ENCODE peak calls at places on chromosomes 12 and 14, in eight cellular contexts. Q, S, H, F, O, T, C and B are unnamed samples.

GRCh38 chr12:63980211-63980610 is 135.7 kb downstream of the SRGAP1 start:
- DNase-seq in Q (no peak), S (no peak), H (no peak), F (no peak), O (no peak), T (no peak), C (no peak), B (no peak)

GRCh38 chr12:28248555-28249127 is 58.4 kb downstream of the CCDC91 start:
- DNase-seq in Q (no peak), S (no peak), H (no peak), F (no peak), O (no peak), T (no peak), C (no peak), B (no peak)

GRCh38 chr14:50806241-50806933 is 24.6 kb downstream of the NIN start:
- DNase-seq in Q (no peak), S (no peak), H (no peak), F (no peak), O (no peak), T (no peak), C (no peak), B (no peak)

GRCh38 chr12:30996255-30996654 is 69.7 kb downstream of the TSPAN11 start:
- DNase-seq in Q (no peak), S (no peak), H (peak; percentile 76), F (peak; percentile 94), O (no peak), T (no peak), C (no peak), B (no peak)

GRCh38 chr14:51468523-51468922 is 183.2 kb upstream of the FRMD6 start:
- DNase-seq in Q (no peak), S (no peak), H (no peak), F (peak; percentile 50), O (no peak), T (no peak), C (no peak), B (no peak)

GRCh38 chr12:97567619-97568110 is 105.1 kb downstream of the RMST start:
- DNase-seq in Q (no peak), S (no peak), H (no peak), F (no peak), O (no peak), T (no peak), C (no peak), B (no peak)

GRCh38 chr14:38989917-38990546 is 113.0 kb downstream of the SEC23A start:
- DNase-seq in Q (no peak), S (no peak), H (no peak), F (peak; percentile 15), O (no peak), T (no peak), C (no peak), B (no peak)

GRCh38 chr12:53997324-53998173 is 2.4 kb upstream of the HOXC9 start:
- DNase-seq in Q (no peak), S (no peak), H (no peak), F (no peak), O (no peak), T (no peak), C (no peak), B (no peak)

GRCh38 chr12:22625671-22626251 is 790 bp downstream of the ETNK1 start:
- DNase-seq in Q (peak; percentile 56), S (no peak), H (peak; percentile 29), F (peak; percentile 67), O (peak; percentile 25), T (peak; percentile 40), C (no peak), B (peak; percentile 8)

GRCh38 chr14:68397371-68397779 is 395.5 kb downstream of the ZFP36L1 start:
- DNase-seq in Q (no peak), S (no peak), H (no peak), F (no peak), O (no peak), T (no peak), C (no peak), B (no peak)

GRCh38 chr14:33954016-33954598 is 3.2 kb upstream of the EGLN3 start:
- DNase-seq in Q (no peak), S (no peak), H (no peak), F (no peak), O (no peak), T (no peak), C (no peak), B (peak; percentile 55)

GRCh38 chr12:132222096-132222807 is 78.0 kb downstream of the NOC4L start:
- DNase-seq in Q (peak; percentile 48), S (no peak), H (peak; percentile 2), F (no peak), O (peak; percentile 63), T (no peak), C (no peak), B (no peak)

GRCh38 chr14:77498984-77499527 is 440 bp upstream of the ISM2 start:
- DNase-seq in Q (no peak), S (no peak), H (no peak), F (no peak), O (no peak), T (no peak), C (no peak), B (no peak)

GRCh38 chr12:65868133-65868705 is 43.9 kb downstream of the HMGA2 start:
- DNase-seq in Q (no peak), S (no peak), H (peak; percentile 97), F (peak; percentile 59), O (no peak), T (no peak), C (no peak), B (no peak)

GRCh38 chr12:57194253-57194652 is 22.3 kb upstream of the NXPH4 start:
- DNase-seq in Q (no peak), S (no peak), H (no peak), F (no peak), O (no peak), T (no peak), C (no peak), B (no peak)

GRCh38 chr14:67674139-67674479 is 323 bp downstream of the VTI1B start:
- DNase-seq in Q (peak; percentile 71), S (no peak), H (peak; percentile 45), F (peak; percentile 70), O (no peak), T (peak; percentile 71), C (peak; percentile 18), B (peak; percentile 65)

GRCh38 chr12:83793616-83794015 is 1106.9 kb downstream of the TMTC2 start:
- DNase-seq in Q (no peak), S (no peak), H (no peak), F (no peak), O (no peak), T (no peak), C (no peak), B (no peak)

GRCh38 chr12:110923192-110923591 is 2.8 kb upstream of the MYL2 start:
- DNase-seq in Q (no peak), S (no peak), H (no peak), F (no peak), O (no peak), T (no peak), C (no peak), B (no peak)

GRCh38 chr12:122326597-122326996 is 60.3 kb upstream of the VPS33A start:
- DNase-seq in Q (no peak), S (no peak), H (no peak), F (no peak), O (peak; percentile 29), T (no peak), C (no peak), B (no peak)

GRCh38 chr14:60632257-60632656 is 17.0 kb downstream of the SIX1 start:
- DNase-seq in Q (no peak), S (no peak), H (no peak), F (no peak), O (no peak), T (no peak), C (no peak), B (no peak)

GRCh38 chr12:21354641-21355040 is 18.1 kb upstream of the IAPP start:
- DNase-seq in Q (peak; percentile 14), S (no peak), H (no peak), F (no peak), O (no peak), T (no peak), C (no peak), B (no peak)

GRCh38 chr12:52130695-52131094 is 51.2 kb downstream of the SMIM41 start:
- DNase-seq in Q (peak; percentile 6), S (no peak), H (no peak), F (no peak), O (no peak), T (no peak), C (no peak), B (peak; percentile 64)

GRCh38 chr12:123049398-123050250 is 69.1 kb downstream of the ARL6IP4 start:
- DNase-seq in Q (no peak), S (no peak), H (no peak), F (no peak), O (no peak), T (no peak), C (no peak), B (no peak)

GRCh38 chr12:132766380-132767085 is 4.9 kb upstream of the ANKLE2 start:
- DNase-seq in Q (no peak), S (no peak), H (peak; percentile 27), F (peak; percentile 74), O (no peak), T (no peak), C (no peak), B (no peak)

GRCh38 chr12:121264135-121264534 is 32.4 kb downstream of the CAMKK2 start:
- DNase-seq in Q (no peak), S (no peak), H (no peak), F (no peak), O (no peak), T (no peak), C (no peak), B (no peak)

GRCh38 chr14:50389668-50390441 is 6.8 kb downstream of the CDKL1 start:
- DNase-seq in Q (no peak), S (no peak), H (no peak), F (no peak), O (no peak), T (no peak), C (no peak), B (no peak)

GRCh38 chr14:65214741-65215140 is 112.4 kb upstream of the MAX start:
- DNase-seq in Q (no peak), S (no peak), H (no peak), F (no peak), O (no peak), T (no peak), C (no peak), B (no peak)

GRCh38 chr12:76199808-76200207 is 115.3 kb upstream of the NAP1L1 start:
- DNase-seq in Q (no peak), S (no peak), H (peak; percentile 89), F (no peak), O (no peak), T (no peak), C (no peak), B (no peak)

GRCh38 chr14:104093366-104094055 is 8.0 kb downstream of the ASPG start:
- DNase-seq in Q (no peak), S (no peak), H (no peak), F (no peak), O (no peak), T (no peak), C (no peak), B (no peak)

GRCh38 chr12:54437697-54438096 is 18.6 kb upstream of the ITGA5 start:
- DNase-seq in Q (no peak), S (no peak), H (no peak), F (no peak), O (no peak), T (no peak), C (no peak), B (no peak)

GRCh38 chr14:91220581-91221000 is 23.9 kb downstream of the GPR68 start:
- DNase-seq in Q (peak; percentile 49), S (no peak), H (no peak), F (peak; percentile 40), O (no peak), T (no peak), C (no peak), B (no peak)

GRCh38 chr14:61504841-61505340 is 183.5 kb downstream of the PRKCH start:
- DNase-seq in Q (no peak), S (no peak), H (no peak), F (no peak), O (peak; percentile 28), T (no peak), C (no peak), B (no peak)

GRCh38 chr14:23005451-23005850 is 4.5 kb downstream of the C14orf93 start:
- DNase-seq in Q (no peak), S (no peak), H (no peak), F (no peak), O (no peak), T (no peak), C (no peak), B (no peak)

GRCh38 chr14:83425138-83425537 is 1891.5 kb upstream of the SEL1L start:
- DNase-seq in Q (no peak), S (no peak), H (peak; percentile 42), F (no peak), O (no peak), T (no peak), C (no peak), B (no peak)